ENCODE peak calls at places on chromosomes 2 and 18, in five cellular contexts. R, N, A, G and V are unnamed samples.

GRCh38 chr2:96816127-96816835 is at the start of gene CNNM3:
- DNase-seq in R (peak; percentile 98), N (peak; percentile 96), A (peak; percentile 97), G (peak; percentile 91), V (peak; percentile 93)

GRCh38 chr2:200356794-200357472 is 50.4 kb downstream of the SPATS2L start:
- DNase-seq in R (no peak), N (no peak), A (no peak), G (peak; percentile 96), V (peak; percentile 57)

GRCh38 chr18:70205421-70206397 is at the start of gene RTTN:
- DNase-seq in R (peak; percentile 85), N (peak; percentile 94), A (peak; percentile 87), G (peak; percentile 96), V (peak; percentile 98)

GRCh38 chr2:222146488-222146887 is 152.3 kb downstream of the PAX3 start:
- DNase-seq in R (no peak), N (no peak), A (no peak), G (no peak), V (no peak)

GRCh38 chr2:224885836-224886547 is 156.3 kb downstream of the DOCK10 start:
- DNase-seq in R (no peak), N (no peak), A (no peak), G (peak; percentile 86), V (peak; percentile 79)

GRCh38 chr2:121754851-121755236 is 607 bp upstream of the TSN start:
- DNase-seq in R (no peak), N (no peak), A (no peak), G (no peak), V (no peak)

GRCh38 chr2:172103471-172104292 is 982 bp upstream of the DLX2 start:
- DNase-seq in R (peak; percentile 87), N (peak; percentile 88), A (peak; percentile 86), G (peak; percentile 86), V (peak; percentile 82)

GRCh38 chr2:212659441-212659840 is 120.8 kb upstream of the ERBB4 start:
- DNase-seq in R (no peak), N (no peak), A (no peak), G (no peak), V (no peak)

GRCh38 chr2:77520981-77521380 is 1.2 kb downstream of the LRRTM4 start:
- DNase-seq in R (no peak), N (no peak), A (no peak), G (no peak), V (no peak)

GRCh38 chr2:134432438-134432883 is 178.6 kb downstream of the MGAT5 start:
- DNase-seq in R (no peak), N (no peak), A (peak; percentile 63), G (no peak), V (no peak)

GRCh38 chr2:105576440-105577241 is 168.1 kb upstream of the NCK2 start:
- DNase-seq in R (no peak), N (peak; percentile 39), A (no peak), G (peak; percentile 64), V (peak; percentile 46)

GRCh38 chr2:55880416-55881143 is 43.0 kb downstream of the EFEMP1 start:
- DNase-seq in R (no peak), N (no peak), A (no peak), G (peak; percentile 79), V (no peak)

GRCh38 chr2:85257359-85258193 is 70.2 kb downstream of the TGOLN2 start:
- DNase-seq in R (no peak), N (no peak), A (no peak), G (peak; percentile 46), V (no peak)

GRCh38 chr2:230052299-230052698 is 16.4 kb downstream of the SLC16A14 start:
- DNase-seq in R (no peak), N (no peak), A (no peak), G (no peak), V (no peak)

GRCh38 chr2:28168376-28168775 is 224.3 kb upstream of the FOSL2 start:
- DNase-seq in R (no peak), N (no peak), A (no peak), G (no peak), V (no peak)
- TF ChIP-seq CTCF in R (no peak), N (no peak), A (no peak), G (peak; percentile 24), V (no peak)

GRCh38 chr2:46299365-46300263 is 2.4 kb downstream of the EPAS1 start:
- DNase-seq in R (no peak), N (peak; percentile 51), A (peak; percentile 73), G (peak; percentile 81), V (peak; percentile 82)
- TF ChIP-seq CTCF in R (no peak), N (no peak), A (no peak), G (peak; percentile 13), V (no peak)

DNA sequence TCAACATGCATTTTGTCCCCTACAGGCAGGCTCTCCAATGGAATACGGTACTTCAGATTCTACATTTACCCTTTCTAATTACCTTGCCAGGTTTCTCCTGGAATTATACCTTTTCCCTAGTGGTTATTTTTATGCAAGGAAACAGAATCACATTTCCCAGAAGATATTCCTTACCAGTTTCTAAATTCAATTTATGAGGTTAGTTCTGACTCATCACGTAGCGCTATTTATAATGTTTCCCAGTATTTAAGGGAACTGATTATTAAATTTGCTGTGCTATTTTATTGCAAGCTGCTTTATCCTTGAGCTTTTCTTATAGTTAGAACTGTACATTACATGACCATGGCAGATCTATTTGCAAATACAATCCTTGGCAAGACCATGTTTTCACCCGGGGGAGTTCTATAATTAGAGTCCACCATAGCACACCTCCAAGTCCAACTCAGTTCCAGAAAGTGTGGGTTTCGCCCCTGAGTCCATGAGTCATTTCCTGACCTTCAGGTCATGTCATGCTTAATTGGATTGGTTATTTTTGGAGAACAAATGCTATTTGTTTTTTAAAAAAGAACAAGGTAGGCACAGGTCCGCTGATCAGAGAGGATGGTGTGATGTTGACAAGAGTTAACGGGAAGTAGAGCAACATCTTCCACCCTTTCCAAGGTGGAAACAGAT is 126.6 kb downstream of the ZNF532 start:
- DNase-seq in R (no peak), N (no peak), A (no peak), G (no peak), V (no peak)
- TF ChIP-seq CTCF in R (no peak), N (no peak), A (no peak), G (no peak), V (no peak)

GRCh38 chr2:108921096-108922030 is 67.7 kb downstream of the EDAR start:
- DNase-seq in R (no peak), N (peak; percentile 13), A (no peak), G (no peak), V (no peak)
- TF ChIP-seq CTCF in R (no peak), N (no peak), A (no peak), G (no peak), V (no peak)

DNA sequence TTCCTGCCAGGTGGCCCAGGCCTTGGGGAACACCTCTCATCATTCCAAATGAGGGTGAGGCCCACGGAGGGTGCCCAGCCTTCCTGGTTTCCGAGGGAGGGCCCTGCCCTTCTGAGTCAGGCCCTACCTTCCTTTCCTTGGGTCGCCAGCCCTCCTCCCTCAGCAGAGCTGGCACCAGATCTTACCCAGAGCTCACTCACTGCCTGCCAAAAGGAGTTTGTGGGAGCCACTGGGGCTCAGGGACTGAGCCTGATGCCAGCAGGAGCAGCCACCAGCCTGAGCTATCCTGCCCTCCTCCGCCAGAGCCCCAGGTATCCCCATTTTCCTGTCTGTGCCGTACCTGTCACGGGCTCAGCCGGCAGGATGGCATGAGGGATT is 64.1 kb downstream of the NRP2 start:
- DNase-seq in R (no peak), N (no peak), A (no peak), G (no peak), V (no peak)
- TF ChIP-seq CTCF in R (no peak), N (no peak), A (no peak), G (no peak), V (no peak)

GRCh38 chr2:226792155-226792871 is 7.3 kb downstream of the IRS1 start:
- DNase-seq in R (no peak), N (no peak), A (no peak), G (peak; percentile 10), V (no peak)

GRCh38 chr2:226791056-226791486 is 8.5 kb downstream of the IRS1 start:
- DNase-seq in R (no peak), N (peak; percentile 80), A (no peak), G (peak; percentile 66), V (no peak)

GRCh38 chr2:226790006-226790405 is 9.6 kb downstream of the IRS1 start:
- DNase-seq in R (no peak), N (no peak), A (no peak), G (peak; percentile 31), V (no peak)

GRCh38 chr2:226790436-226790835 is 9.2 kb downstream of the IRS1 start:
- DNase-seq in R (no peak), N (no peak), A (no peak), G (peak; percentile 5), V (no peak)

DNA sequence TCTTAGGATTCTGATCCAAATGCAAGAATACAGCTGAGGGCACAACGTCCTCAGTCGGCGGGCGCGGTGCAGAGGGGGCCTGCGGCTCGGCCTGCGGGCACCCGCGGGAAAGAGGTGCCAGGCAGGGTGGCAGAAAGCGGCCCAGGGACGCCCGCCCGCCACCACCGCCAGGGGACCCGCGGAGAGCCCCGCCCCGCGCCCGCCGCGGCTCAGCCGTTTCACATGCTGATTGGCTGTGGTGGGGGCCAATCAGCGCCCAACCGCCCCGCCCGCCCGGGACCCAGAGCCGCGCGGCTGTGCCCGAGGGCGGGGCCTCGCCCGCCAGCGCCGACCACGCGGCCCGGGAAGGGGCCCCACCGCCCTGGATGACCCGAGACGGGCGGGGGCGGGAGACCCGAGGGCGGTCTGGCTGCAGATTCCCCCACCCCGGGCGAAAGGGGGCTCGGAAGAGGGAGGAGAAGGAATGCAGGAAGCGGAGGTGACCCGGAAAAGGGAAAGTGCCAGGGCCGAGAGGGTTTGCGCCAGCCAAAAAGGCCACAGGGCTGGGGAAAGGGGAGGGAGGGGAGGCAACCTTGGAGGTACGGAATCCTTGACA is 8.0 kb downstream of the IRS1 start:
- DNase-seq in R (peak; percentile 88), N (peak; percentile 94), A (peak; percentile 63), G (peak; percentile 81), V (peak; percentile 89)
- TF ChIP-seq CTCF in R (peak; percentile 60), N (peak; percentile 57), A (no peak), G (no peak), V (peak; percentile 5)

DNA sequence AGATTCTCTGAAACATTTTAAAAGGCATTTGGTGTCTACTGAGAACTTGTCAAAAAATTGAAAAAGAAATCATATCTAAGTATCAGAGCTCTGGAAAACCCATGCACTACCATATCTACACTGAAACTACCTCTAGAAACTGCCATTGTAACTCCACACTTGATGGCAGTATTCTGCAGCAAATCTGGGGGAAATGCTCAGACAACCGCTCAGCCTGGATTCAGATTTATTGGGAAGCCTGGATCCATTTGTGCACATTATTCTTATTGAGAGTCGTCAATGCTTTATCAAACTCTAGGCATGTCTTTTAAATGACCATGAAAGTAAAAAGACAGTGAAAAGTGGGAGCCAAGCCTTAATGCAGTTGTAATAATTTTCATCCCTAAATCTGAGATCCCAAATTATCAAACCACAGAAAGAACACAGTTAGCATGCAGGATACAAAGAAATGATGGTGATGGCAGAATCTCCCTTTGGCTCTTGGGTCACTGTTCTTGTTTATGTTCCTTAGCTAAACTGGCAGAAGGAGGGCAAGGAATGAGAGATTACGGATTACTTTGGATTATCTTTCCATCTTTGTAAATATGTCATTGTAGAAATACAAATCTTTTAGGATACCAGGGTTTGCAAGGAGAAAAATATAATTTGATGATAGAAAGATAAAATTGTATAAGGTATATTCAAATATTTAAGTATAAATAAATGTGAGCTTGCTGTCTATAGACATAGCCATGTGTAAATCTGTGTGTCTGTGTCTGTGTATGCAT is 512.1 kb upstream of the SYT4 start:
- DNase-seq in R (no peak), N (no peak), A (no peak), G (peak; percentile 3), V (peak; percentile 31)
- TF ChIP-seq CTCF in R (peak; percentile 28), N (peak; percentile 50), A (no peak), G (peak; percentile 38), V (peak; percentile 38)

GRCh38 chr2:13193900-13194299 is 477.2 kb downstream of the TRIB2 start:
- DNase-seq in R (no peak), N (no peak), A (no peak), G (peak; percentile 10), V (peak; percentile 1)
- TF ChIP-seq CTCF in R (peak; percentile 57), N (peak; percentile 71), A (peak; percentile 40), G (peak; percentile 37), V (no peak)